ENCODE peak calls at places on chromosomes 13 and 19, in seven cellular contexts. J is ascending aorta, X is left lung, A is BJ, Y is AG10803, I is IMR-90, N is kidney. P is an unnamed sample.

GRCh38 chr19:5154129-5154798 is 185.4 kb downstream of the KDM4B start:
- DNase-seq in J (no peak), X (peak), A (no peak), Y (no peak), I (no peak), N (peak), P (no peak)

GRCh38 chr13:98706446-98707110 is 45.9 kb downstream of the SLC15A1 start:
- DNase-seq in J (no peak), X (no peak), A (no peak), Y (no peak), I (peak), N (no peak), P (no peak)

GRCh38 chr13:30429721-30430694 is 7.7 kb downstream of the UBE2L5 start:
- DNase-seq in J (no peak), X (no peak), A (peak), Y (peak), I (peak), N (no peak), P (peak)

GRCh38 chr13:34153428-34154180 is 335.7 kb downstream of the RFC3 start:
- DNase-seq in J (no peak), X (no peak), A (no peak), Y (no peak), I (no peak), N (no peak), P (peak)

GRCh38 chr13:40158218-40158617 is 502.8 kb downstream of the COG6 start:
- DNase-seq in J (no peak), X (no peak), A (no peak), Y (no peak), I (no peak), N (no peak), P (no peak)

GRCh38 chr13:111202745-111203144 is 87.6 kb downstream of the ARHGEF7 start:
- DNase-seq in J (no peak), X (no peak), A (no peak), Y (peak), I (peak), N (no peak), P (no peak)

GRCh38 chr19:34985249-34986022 is 14.7 kb upstream of the GRAMD1A start:
- DNase-seq in J (no peak), X (no peak), A (no peak), Y (peak), I (peak), N (peak), P (no peak)

GRCh38 chr19:38303517-38304351 is at the start of gene C19orf33:
- DNase-seq in J (no peak), X (peak), A (no peak), Y (no peak), I (no peak), N (peak), P (peak)

GRCh38 chr13:99991013-99991805 is 9.6 kb downstream of the ZIC2 start:
- DNase-seq in J (no peak), X (no peak), A (no peak), Y (no peak), I (no peak), N (no peak), P (no peak)

GRCh38 chr19:47020992-47021496 is 1.4 kb downstream of the NPAS1 start:
- DNase-seq in J (no peak), X (peak), A (no peak), Y (peak), I (no peak), N (no peak), P (no peak)

GRCh38 chr13:74795526-74795925 is 661.3 kb upstream of the KLF12 start:
- DNase-seq in J (no peak), X (no peak), A (no peak), Y (no peak), I (no peak), N (no peak), P (no peak)

GRCh38 chr19:56377105-56377924 is 16.0 kb downstream of the ZNF582 start:
- DNase-seq in J (no peak), X (no peak), A (no peak), Y (no peak), I (no peak), N (no peak), P (no peak)

GRCh38 chr13:97911311-97912138 is 42.0 kb upstream of the IPO5 start:
- DNase-seq in J (no peak), X (no peak), A (no peak), Y (peak), I (peak), N (no peak), P (no peak)

GRCh38 chr13:24071423-24072075 is 89.0 kb upstream of the SPATA13 start:
- DNase-seq in J (no peak), X (no peak), A (peak), Y (peak), I (peak), N (no peak), P (no peak)

GRCh38 chr13:112131740-112132113 is 64.8 kb downstream of the SOX1 start:
- DNase-seq in J (no peak), X (no peak), A (no peak), Y (no peak), I (no peak), N (no peak), P (no peak)

GRCh38 chr19:33332248-33332647 is 29.9 kb upstream of the CEBPA start:
- DNase-seq in J (no peak), X (no peak), A (no peak), Y (no peak), I (no peak), N (no peak), P (no peak)

GRCh38 chr13:59607780-59608233 is 555.9 kb downstream of the DIAPH3 start:
- DNase-seq in J (no peak), X (no peak), A (no peak), Y (no peak), I (no peak), N (no peak), P (no peak)

GRCh38 chr19:45847661-45848060 is 15.3 kb downstream of the SYMPK start:
- DNase-seq in J (no peak), X (peak), A (no peak), Y (no peak), I (no peak), N (no peak), P (no peak)

GRCh38 chr13:21338156-21338555 is 120.9 kb downstream of the ZDHHC20 start:
- DNase-seq in J (no peak), X (no peak), A (no peak), Y (no peak), I (no peak), N (no peak), P (no peak)

GRCh38 chr13:95113601-95114000 is 187.7 kb downstream of the ABCC4 start:
- DNase-seq in J (no peak), X (no peak), A (no peak), Y (no peak), I (no peak), N (no peak), P (no peak)

GRCh38 chr13:104984296-104984818 is 1551.1 kb downstream of the EFNB2 start:
- DNase-seq in J (no peak), X (no peak), A (no peak), Y (no peak), I (peak), N (no peak), P (peak)

GRCh38 chr13:43698743-43699142 is 88.0 kb downstream of the ENOX1 start:
- DNase-seq in J (no peak), X (no peak), A (no peak), Y (peak), I (peak), N (no peak), P (no peak)

GRCh38 chr19:13718733-13719132 is 45.6 kb upstream of the MRI1 start:
- DNase-seq in J (no peak), X (no peak), A (no peak), Y (peak), I (peak), N (no peak), P (no peak)

GRCh38 chr13:102003848-102004570 is 397.8 kb downstream of the FGF14 start:
- DNase-seq in J (no peak), X (no peak), A (no peak), Y (no peak), I (no peak), N (no peak), P (no peak)

GRCh38 chr19:18520848-18521691 is 800 bp downstream of the ELL start:
- DNase-seq in J (no peak), X (peak), A (no peak), Y (no peak), I (no peak), N (peak), P (no peak)

GRCh38 chr19:18519962-18520847 is 1.7 kb downstream of the ELL start:
- DNase-seq in J (no peak), X (peak), A (peak), Y (peak), I (peak), N (peak), P (no peak)

GRCh38 chr19:18523841-18524240 is 2.0 kb upstream of the ELL start:
- DNase-seq in J (no peak), X (no peak), A (no peak), Y (no peak), I (no peak), N (no peak), P (no peak)

GRCh38 chr19:18522124-18522861 is 423 bp upstream of the ELL start:
- DNase-seq in J (peak), X (peak), A (peak), Y (peak), I (peak), N (peak), P (peak)

DNA sequence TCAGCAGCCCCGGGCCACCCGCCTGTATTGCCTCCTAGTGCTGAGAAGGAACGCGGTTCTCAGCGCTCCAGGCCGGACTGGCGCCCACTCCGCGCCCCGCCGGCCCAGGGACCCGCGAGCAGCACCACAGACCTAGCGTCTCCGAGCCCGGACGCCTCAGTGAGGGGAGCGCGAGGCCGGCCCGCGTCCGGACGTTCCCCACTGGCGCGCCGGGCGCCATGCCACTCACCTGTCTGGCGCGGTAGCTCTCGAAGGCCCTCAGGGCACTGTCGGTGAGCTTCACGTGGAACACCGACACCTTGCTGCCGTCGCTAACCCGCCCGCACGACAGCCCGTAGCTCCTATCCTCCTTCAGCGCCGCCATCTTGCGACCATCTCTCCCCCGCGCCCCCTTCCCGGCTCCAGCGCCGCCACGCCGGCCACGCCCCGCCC is at the start of gene ELL:
- DNase-seq in J (no peak), X (no peak), A (no peak), Y (no peak), I (no peak), N (no peak), P (no peak)
- TF ChIP-seq CTCF in J (peak), X (no peak), A (no peak), Y (no peak), I (no peak), N (no peak), P (no peak)

DNA sequence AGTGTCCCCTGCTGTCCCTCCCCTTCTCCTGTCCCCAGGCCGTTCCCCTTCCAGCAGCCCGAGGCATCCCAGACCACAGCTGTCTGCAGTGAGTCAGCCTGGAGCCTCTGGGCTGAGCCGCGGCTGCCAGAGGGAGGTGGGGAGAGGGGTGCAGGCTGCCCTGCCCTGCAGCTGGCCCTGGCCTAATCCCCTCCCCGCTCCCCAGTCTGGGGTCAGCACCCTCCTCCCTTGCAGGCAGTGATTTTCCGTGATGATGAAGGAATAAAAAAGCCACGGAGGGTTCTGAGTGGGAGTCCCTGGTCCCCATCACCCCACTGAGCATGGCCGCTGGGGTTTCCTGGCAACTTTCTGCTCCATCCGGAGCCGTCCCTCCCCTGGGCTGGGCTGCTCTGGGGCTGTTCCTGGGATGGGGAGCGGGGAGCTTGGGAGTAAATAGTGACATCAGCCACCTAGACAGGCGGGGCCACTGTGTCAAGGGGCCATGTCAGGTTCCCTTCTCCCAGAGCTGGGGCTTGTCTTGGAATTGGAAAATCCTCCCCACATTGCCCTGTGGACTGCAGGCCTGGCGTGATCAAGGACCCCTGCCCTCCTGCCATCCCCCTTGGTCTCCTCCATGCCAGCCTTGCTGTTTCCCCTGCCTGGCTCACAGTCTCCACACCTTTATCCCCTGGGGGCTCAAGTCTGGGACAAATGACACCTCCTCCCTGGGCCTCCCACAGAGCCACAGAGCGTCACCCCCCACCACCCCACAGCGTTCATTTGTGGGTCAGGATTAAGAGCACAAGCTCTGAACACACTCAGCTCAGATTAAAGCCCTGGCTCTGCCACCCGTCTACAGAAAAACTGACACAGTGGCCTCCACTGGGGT is 16.7 kb downstream of the SPC24 start:
- DNase-seq in J (peak), X (peak), A (peak), Y (peak), I (peak), N (peak), P (no peak)
- H3K4me3 ChIP-seq in J (peak), X (no peak), A (no peak), Y (peak), I (no peak), N (no peak), P (no peak)

DNA sequence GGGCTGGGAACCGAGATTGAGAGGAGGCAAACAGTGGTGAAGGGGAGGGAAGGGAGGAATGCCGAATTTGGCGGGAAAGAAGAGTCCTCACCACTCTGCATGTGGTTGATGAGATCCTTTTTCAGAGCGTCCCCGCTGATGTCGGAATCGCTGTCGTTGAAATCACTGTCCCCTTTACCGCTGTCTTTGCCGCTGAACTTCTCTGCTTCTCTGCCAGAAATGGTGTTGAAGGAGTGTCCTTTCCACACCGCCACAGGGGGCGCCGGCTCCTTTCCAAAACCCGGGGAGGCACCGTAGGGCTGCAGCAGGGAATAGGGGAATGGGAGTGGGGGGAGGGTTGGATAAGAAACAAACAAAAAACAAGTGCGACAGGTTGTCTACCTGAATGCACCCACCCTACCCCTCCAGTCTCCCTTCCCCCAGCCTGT is 3.1 kb downstream of the PCDH8 start:
- DNase-seq in J (no peak), X (no peak), A (no peak), Y (no peak), I (no peak), N (no peak), P (no peak)
- TF ChIP-seq CTCF in J (no peak), X (no peak), A (peak), Y (no peak), I (no peak), N (no peak), P (peak)

DNA sequence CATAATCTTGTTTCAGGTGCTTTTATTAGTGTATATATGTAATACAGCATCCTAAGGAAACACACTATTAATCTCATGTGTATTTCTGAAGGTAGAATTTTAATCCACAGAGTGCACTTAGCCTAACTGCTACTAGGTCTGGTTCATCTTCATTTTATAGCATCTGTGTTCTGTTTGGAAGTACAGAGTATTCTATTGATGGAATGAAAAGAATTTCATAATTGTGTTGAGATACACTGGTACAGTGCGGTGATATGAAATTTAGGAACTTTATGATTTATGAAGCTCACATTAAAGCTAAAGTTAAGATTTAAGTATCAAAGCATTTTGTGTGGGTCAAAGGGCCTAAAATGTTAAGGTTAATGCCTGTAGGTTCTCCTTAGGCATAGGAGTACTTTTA is 6.0 kb downstream of the PCDH17 start:
- DNase-seq in J (no peak), X (no peak), A (no peak), Y (no peak), I (no peak), N (no peak), P (no peak)
- H3K4me3 ChIP-seq in J (no peak), X (no peak), A (no peak), Y (no peak), I (no peak), N (no peak), P (peak)

GRCh38 chr13:46380242-46380641 is 6.8 kb downstream of the RUBCNL start:
- DNase-seq in J (no peak), X (no peak), A (no peak), Y (no peak), I (no peak), N (no peak), P (no peak)
- TF ChIP-seq CTCF in J (no peak), X (no peak), A (no peak), Y (no peak), I (no peak), N (no peak), P (no peak)

DNA sequence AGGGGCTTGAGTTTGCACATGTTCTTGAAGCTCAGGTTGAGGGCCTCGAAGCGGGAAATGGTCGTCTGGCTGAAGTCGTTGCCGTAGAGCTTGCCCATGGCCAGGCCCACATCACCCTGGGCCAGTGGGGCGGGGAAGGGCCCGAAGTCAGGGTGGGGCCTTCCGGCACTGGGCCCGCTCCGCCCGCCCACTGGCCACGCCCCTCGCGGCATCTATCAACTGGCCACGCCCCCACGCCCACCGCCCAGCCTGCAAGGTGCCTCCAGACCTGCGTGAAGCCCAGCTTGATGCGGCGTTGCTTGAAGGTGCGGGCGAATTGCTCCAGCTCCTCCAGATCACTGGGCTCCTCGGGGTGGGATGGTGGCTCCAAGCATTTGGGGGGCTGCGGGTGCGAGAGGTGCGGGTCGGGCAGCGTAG is 19.9 kb downstream of the ZNF574 start:
- DNase-seq in J (no peak), X (no peak), A (no peak), Y (no peak), I (no peak), N (peak), P (no peak)
- H3K4me3 ChIP-seq in J (no peak), X (no peak), A (no peak), Y (no peak), I (no peak), N (no peak), P (peak)

GRCh38 chr19:1252818-1253513 is 4.6 kb downstream of the MIDN start:
- DNase-seq in J (peak), X (peak), A (peak), Y (peak), I (peak), N (peak), P (peak)
- TF ChIP-seq CTCF in J (peak), X (no peak), A (peak), Y (peak), I (peak), N (peak), P (peak)

GRCh38 chr19:17326595-17326966 is 8.1 kb downstream of the ANO8 start:
- DNase-seq in J (no peak), X (no peak), A (no peak), Y (no peak), I (no peak), N (no peak), P (no peak)

GRCh38 chr19:17327068-17327653 is 7.5 kb downstream of the ANO8 start:
- DNase-seq in J (no peak), X (no peak), A (no peak), Y (no peak), I (no peak), N (no peak), P (no peak)

GRCh38 chr19:17329061-17329767 is 5.4 kb downstream of the ANO8 start:
- DNase-seq in J (no peak), X (no peak), A (no peak), Y (no peak), I (no peak), N (no peak), P (no peak)

GRCh38 chr19:17328517-17329060 is 6.1 kb downstream of the ANO8 start:
- DNase-seq in J (no peak), X (no peak), A (no peak), Y (no peak), I (no peak), N (no peak), P (no peak)

DNA sequence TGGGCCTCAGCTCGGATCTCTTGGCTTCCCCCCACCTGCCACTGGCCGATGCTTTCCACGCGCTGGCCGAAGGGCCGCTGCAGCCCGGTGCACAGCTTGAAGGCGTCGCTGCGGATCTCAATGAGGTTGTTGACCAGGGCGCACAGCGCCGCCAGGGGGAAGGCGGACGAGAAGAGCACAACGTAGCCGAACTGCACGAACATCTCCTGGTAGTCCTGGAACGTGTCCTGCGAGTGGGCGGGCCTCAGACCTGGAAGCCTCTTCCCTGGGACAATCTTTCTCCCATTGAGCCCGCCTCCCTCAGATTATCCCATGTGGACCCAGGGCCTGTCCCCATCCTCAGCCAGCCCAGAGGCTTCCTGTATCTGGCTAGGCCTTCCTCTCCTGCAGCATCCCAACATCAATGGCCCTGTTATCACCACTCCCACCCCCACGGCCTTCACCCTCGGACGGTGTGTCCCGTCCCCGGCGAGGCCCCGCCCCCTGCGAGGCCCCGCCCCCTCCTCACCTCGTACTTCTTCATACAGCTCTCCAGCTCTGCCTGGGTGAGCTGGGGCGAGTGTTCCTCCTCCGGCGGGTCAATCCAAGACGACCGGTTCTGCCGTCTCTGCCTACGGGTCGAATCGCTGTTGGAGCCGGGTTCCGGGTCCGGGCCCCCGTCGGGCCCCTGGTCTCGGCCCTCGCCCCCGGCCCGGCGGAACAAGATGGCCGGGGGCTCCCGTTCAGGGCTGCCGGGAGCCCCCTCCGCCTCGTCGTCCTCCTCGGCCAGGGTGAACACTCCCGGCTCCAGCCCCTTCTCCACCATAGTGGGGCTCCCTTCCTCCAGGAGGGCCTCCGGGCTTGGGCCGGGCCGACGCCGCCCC is 6.8 kb downstream of the ANO8 start:
- DNase-seq in J (no peak), X (peak), A (no peak), Y (no peak), I (no peak), N (no peak), P (no peak)
- H3K4me3 ChIP-seq in J (peak), X (peak), A (no peak), Y (no peak), I (no peak), N (no peak), P (peak)